ENCODE peak calls at places on chromosomes 12 and 14, in nine cellular contexts. W is upper lobe of right lung; X is breast epithelium; A is Panc1; C is CD8-positive, alpha-beta T cell; M is OCI-LY7; I is lower lobe of right lung; Y is neural progenitor cell; S is DND-41. F is an unnamed sample.

GRCh38 chr14:74510955-74511354 is 17.4 kb downstream of the ISCA2 start:
- DNase-seq in W (peak; percentile 60), X (no peak), A (no peak), C (no peak), M (no peak), I (peak; percentile 31), Y (no peak), S (no peak), F (peak; percentile 48)

GRCh38 chr12:130832561-130833209 is 6.4 kb downstream of the STX2 start:
- DNase-seq in W (no peak), X (no peak), A (no peak), C (no peak), M (no peak), I (no peak), Y (no peak), S (no peak), F (peak; percentile 56)

GRCh38 chr14:67411820-67412421 is at the start of gene PLEK2:
- DNase-seq in W (peak; percentile 89), X (peak; percentile 68), A (no peak), C (no peak), M (no peak), I (peak; percentile 80), Y (no peak), S (no peak), F (peak; percentile 33)

GRCh38 chr12:100170313-100170858 is 27.7 kb upstream of the BLTP3B start:
- DNase-seq in W (no peak), X (no peak), A (no peak), C (no peak), M (no peak), I (no peak), Y (no peak), S (no peak), F (no peak)

GRCh38 chr12:2356601-2357125 is 303.9 kb downstream of the CACNA1C start:
- DNase-seq in W (no peak), X (no peak), A (no peak), C (no peak), M (no peak), I (no peak), Y (no peak), S (no peak), F (no peak)

GRCh38 chr12:57127101-57127709 is 1.1 kb upstream of the LRP1 start:
- DNase-seq in W (peak; percentile 89), X (peak; percentile 77), A (no peak), C (no peak), M (peak; percentile 61), I (peak; percentile 86), Y (peak; percentile 88), S (no peak), F (no peak)

GRCh38 chr12:127722651-127723050 is 544.3 kb upstream of the TMEM132C start:
- DNase-seq in W (no peak), X (no peak), A (no peak), C (no peak), M (no peak), I (no peak), Y (no peak), S (no peak), F (no peak)

GRCh38 chr14:32576088-32576795 is 247.1 kb downstream of the AKAP6 start:
- DNase-seq in W (no peak), X (no peak), A (peak; percentile 47), C (no peak), M (peak; percentile 51), I (no peak), Y (peak; percentile 69), S (peak; percentile 42), F (peak; percentile 78)

GRCh38 chr14:20782280-20782890 is 1.3 kb downstream of the RNASE6 start:
- DNase-seq in W (no peak), X (no peak), A (no peak), C (no peak), M (peak; percentile 52), I (no peak), Y (peak; percentile 18), S (peak; percentile 75), F (no peak)

GRCh38 chr12:64797156-64797555 is 27.3 kb upstream of the TBC1D30 start:
- DNase-seq in W (no peak), X (no peak), A (no peak), C (no peak), M (no peak), I (no peak), Y (no peak), S (no peak), F (no peak)

GRCh38 chr14:38250316-38250715 is 5.6 kb downstream of the CLEC14A start:
- DNase-seq in W (no peak), X (no peak), A (no peak), C (no peak), M (no peak), I (no peak), Y (no peak), S (no peak), F (no peak)

GRCh38 chr12:50317198-50317597 is 33.9 kb upstream of the LIMA1 start:
- DNase-seq in W (no peak), X (no peak), A (no peak), C (no peak), M (no peak), I (no peak), Y (no peak), S (no peak), F (peak; percentile 18)

GRCh38 chr14:22178330-22178981 is 410.6 kb downstream of the DAD1 start:
- DNase-seq in W (no peak), X (no peak), A (no peak), C (no peak), M (no peak), I (no peak), Y (no peak), S (peak; percentile 68), F (no peak)

GRCh38 chr12:44227601-44228000 is 391.7 kb downstream of the TMEM117 start:
- DNase-seq in W (no peak), X (no peak), A (no peak), C (no peak), M (no peak), I (no peak), Y (no peak), S (no peak), F (no peak)

GRCh38 chr12:84913151-84913550 is 552 bp upstream of the SLC6A15 start:
- DNase-seq in W (no peak), X (no peak), A (no peak), C (no peak), M (no peak), I (no peak), Y (peak; percentile 48), S (no peak), F (peak; percentile 39)

GRCh38 chr12:56103066-56103711 is 1.2 kb upstream of the PA2G4 start:
- DNase-seq in W (no peak), X (no peak), A (no peak), C (no peak), M (no peak), I (no peak), Y (no peak), S (peak; percentile 50), F (no peak)

GRCh38 chr14:67313153-67313552 is 46.5 kb downstream of the ATP6V1D start:
- DNase-seq in W (no peak), X (no peak), A (no peak), C (no peak), M (no peak), I (no peak), Y (no peak), S (no peak), F (no peak)

GRCh38 chr12:118103601-118104382 is at the start of gene VSIG10:
- DNase-seq in W (peak; percentile 91), X (peak; percentile 60), A (no peak), C (no peak), M (peak; percentile 4), I (peak; percentile 84), Y (peak; percentile 81), S (peak; percentile 68), F (peak; percentile 62)

GRCh38 chr14:100849432-100849831 is 23.5 kb downstream of the MEG3 start:
- DNase-seq in W (no peak), X (no peak), A (no peak), C (no peak), M (no peak), I (no peak), Y (no peak), S (no peak), F (no peak)

GRCh38 chr12:42145552-42146215 is 1.0 kb upstream of the GXYLT1 start:
- DNase-seq in W (no peak), X (no peak), A (no peak), C (no peak), M (no peak), I (no peak), Y (peak; percentile 69), S (no peak), F (no peak)

DNA sequence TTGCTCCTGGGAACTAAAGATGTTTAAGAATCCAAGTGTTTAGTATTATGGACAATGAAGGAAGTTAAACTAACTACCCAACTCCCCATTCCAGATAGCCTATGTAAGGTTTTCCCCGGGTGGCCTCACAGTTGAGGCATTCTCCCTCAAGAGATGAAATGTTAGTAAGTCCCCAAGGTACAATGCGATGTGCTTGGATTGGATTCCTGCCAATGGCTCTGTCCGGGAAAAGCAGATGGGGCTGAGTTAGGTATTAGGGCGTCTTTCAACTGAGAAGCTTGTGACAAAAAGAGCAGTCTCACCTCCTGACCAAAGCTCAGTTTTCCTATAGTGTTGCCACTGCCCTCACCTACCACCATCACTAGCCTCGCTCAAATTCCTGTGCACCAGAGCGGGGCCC is 64.8 kb upstream of the E2F7 start:
- DNase-seq in W (no peak), X (no peak), A (no peak), C (no peak), M (no peak), I (no peak), Y (no peak), S (no peak), F (no peak)
- TF ChIP-seq CTCF in W (no peak), X (no peak), A (no peak), C (no peak), M (no peak), I (no peak), Y (no peak), S (no peak), F (no peak)

GRCh38 chr12:70663838-70664237 is 26.6 kb upstream of the PTPRB start:
- DNase-seq in W (no peak), X (no peak), A (no peak), C (no peak), M (no peak), I (no peak), Y (no peak), S (no peak), F (no peak)
- H3K4me3 ChIP-seq in W (peak overlapping the region; percentile 17), X (no peak overlapping the region), A (no peak overlapping the region), C (no peak overlapping the region), M (no peak overlapping the region), I (no peak overlapping the region), Y (peak overlapping the region; percentile 39), S (no peak overlapping the region), F (no peak overlapping the region)

DNA sequence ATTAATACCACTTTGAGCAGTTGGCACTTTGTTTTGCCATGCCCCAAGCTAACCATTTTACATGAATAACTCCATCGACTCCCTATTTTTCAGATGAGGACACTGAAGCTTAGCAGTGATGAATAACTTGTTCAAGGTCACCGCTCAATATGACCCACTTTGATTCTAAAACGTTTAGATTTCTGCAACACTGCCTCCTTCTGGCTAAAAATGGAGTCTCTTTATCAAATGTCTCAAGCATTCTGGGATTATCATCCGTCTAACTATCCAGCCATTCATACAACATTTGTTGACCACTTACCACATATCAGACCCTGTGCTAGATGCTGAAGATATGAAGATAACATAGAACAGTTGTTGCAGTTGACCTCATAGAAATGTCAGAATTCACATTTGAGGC is 298.0 kb downstream of the PPFIA2 start:
- DNase-seq in W (no peak), X (no peak), A (no peak), C (no peak), M (no peak), I (no peak), Y (no peak), S (no peak), F (no peak)
- TF ChIP-seq CTCF in W (no peak), X (no peak), A (no peak), C (no peak), M (peak; percentile 58), I (no peak), Y (peak; percentile 55), S (peak; percentile 17), F (peak; percentile 13)

GRCh38 chr12:112087055-112087850 is 21.3 kb downstream of the NAA25 start:
- DNase-seq in W (no peak), X (no peak), A (no peak), C (no peak), M (no peak), I (no peak), Y (no peak), S (no peak), F (no peak)
- H3K4me3 ChIP-seq in W (no peak overlapping the region), X (no peak overlapping the region), A (no peak overlapping the region), C (no peak overlapping the region), M (no peak overlapping the region), I (no peak overlapping the region), Y (no peak overlapping the region), S (no peak overlapping the region), F (no peak overlapping the region)